ENCODE peak calls at places on chromosomes 16 and 17, in six cellular contexts. One of them, this sample, is unnamed.

GRCh38 chr16:30340621-30341020 is 14.5 kb downstream of the CD2BP2 start:
- DNase-seq in LHCN-M2: no peak
- DNase-seq in A549: no peak
- DNase-seq in dorsolateral prefrontal cortex: no peak
- DNase-seq in NCI-H345: peak
- DNase-seq in esophagus squamous epithelium: no peak
- DNase-seq in this sample: no peak

GRCh38 chr17:51848451-51848850 is 310.1 kb downstream of the CA10 start:
- DNase-seq in esophagus squamous epithelium: no peak
- DNase-seq in dorsolateral prefrontal cortex: no peak
- DNase-seq in NCI-H345: no peak
- DNase-seq in LHCN-M2: no peak
- DNase-seq in A549: no peak
- DNase-seq in this sample: no peak

GRCh38 chr16:69064164-69064563 is 41.3 kb upstream of the HAS3 start:
- DNase-seq in A549: peak
- DNase-seq in LHCN-M2: peak
- DNase-seq in esophagus squamous epithelium: no peak
- DNase-seq in NCI-H345: no peak
- DNase-seq in dorsolateral prefrontal cortex: no peak
- DNase-seq in this sample: no peak

GRCh38 chr16:52114414-52114813 is 432.5 kb downstream of the TOX3 start:
- DNase-seq in dorsolateral prefrontal cortex: no peak
- DNase-seq in esophagus squamous epithelium: no peak
- DNase-seq in NCI-H345: no peak
- DNase-seq in LHCN-M2: peak
- DNase-seq in A549: peak
- DNase-seq in this sample: no peak

GRCh38 chr17:32927724-32928526 is at the start of gene TMEM98:
- DNase-seq in dorsolateral prefrontal cortex: peak
- DNase-seq in LHCN-M2: peak
- DNase-seq in esophagus squamous epithelium: no peak
- DNase-seq in A549: no peak
- DNase-seq in NCI-H345: peak
- DNase-seq in this sample: peak

GRCh38 chr16:23121024-23121423 is 28.2 kb downstream of the USP31 start:
- DNase-seq in dorsolateral prefrontal cortex: no peak
- DNase-seq in LHCN-M2: no peak
- DNase-seq in NCI-H345: no peak
- DNase-seq in esophagus squamous epithelium: no peak
- DNase-seq in A549: no peak
- DNase-seq in this sample: no peak

GRCh38 chr17:60170835-60171752 is 21.3 kb downstream of the CA4 start:
- DNase-seq in dorsolateral prefrontal cortex: peak
- DNase-seq in NCI-H345: peak
- DNase-seq in esophagus squamous epithelium: no peak
- DNase-seq in LHCN-M2: no peak
- DNase-seq in A549: no peak
- DNase-seq in this sample: peak

GRCh38 chr17:18026408-18026776 is 12.6 kb downstream of the ATPAF2 start:
- DNase-seq in esophagus squamous epithelium: no peak
- DNase-seq in LHCN-M2: peak
- DNase-seq in NCI-H345: peak
- DNase-seq in dorsolateral prefrontal cortex: peak
- DNase-seq in A549: no peak
- DNase-seq in this sample: no peak

GRCh38 chr17:79001190-79002020 is 8.2 kb downstream of the CANT1 start:
- DNase-seq in A549: no peak
- DNase-seq in NCI-H345: no peak
- DNase-seq in dorsolateral prefrontal cortex: no peak
- DNase-seq in LHCN-M2: no peak
- DNase-seq in esophagus squamous epithelium: no peak
- DNase-seq in this sample: no peak

GRCh38 chr17:75487351-75488070 is 27.8 kb downstream of the CASKIN2 start:
- DNase-seq in NCI-H345: no peak
- DNase-seq in A549: no peak
- DNase-seq in LHCN-M2: no peak
- DNase-seq in dorsolateral prefrontal cortex: no peak
- DNase-seq in esophagus squamous epithelium: no peak
- DNase-seq in this sample: peak